ENCODE peak calls at places on chromosome 13, in nine cellular contexts. U is ecto neural progenitor cell; W is amygdala; G is HS-27A; R is lower lobe of right lung; T is activated CD4-positive, CD25-positive, alpha-beta regulatory T cell; B is amniotic stem cell; O is RPMI7951; X is NCI-H1092. Z is an unnamed sample.

GRCh38 chr13:41453620-41454019 is 3.7 kb upstream of the RGCC start:
- DNase-seq in U (no peak), W (no peak), G (no peak), R (no peak), T (no peak), B (no peak), O (no peak), X (no peak), Z (no peak)

GRCh38 chr13:95420501-95420900 is 119.2 kb upstream of the ABCC4 start:
- DNase-seq in U (no peak), W (no peak), G (no peak), R (no peak), T (no peak), B (no peak), O (no peak), X (no peak), Z (no peak)

GRCh38 chr13:89832827-89833226 is 1514.7 kb upstream of the MIR17HG start:
- DNase-seq in U (no peak), W (no peak), G (no peak), R (no peak), T (no peak), B (no peak), O (no peak), X (no peak), Z (no peak)

GRCh38 chr13:103539265-103539664 is 473.0 kb upstream of the SLC10A2 start:
- DNase-seq in U (peak; percentile 60), W (peak; percentile 0), G (no peak), R (no peak), T (no peak), B (no peak), O (no peak), X (peak; percentile 90), Z (no peak)

GRCh38 chr13:109568273-109568900 is 218.0 kb downstream of the IRS2 start:
- DNase-seq in U (no peak), W (no peak), G (no peak), R (no peak), T (no peak), B (no peak), O (no peak), X (no peak), Z (no peak)

GRCh38 chr13:50380905-50381304 is 365.7 kb downstream of the KCNRG start:
- DNase-seq in U (no peak), W (no peak), G (no peak), R (no peak), T (no peak), B (no peak), O (no peak), X (no peak), Z (no peak)

GRCh38 chr13:21934309-21934708 is 263.4 kb downstream of the FGF9 start:
- DNase-seq in U (no peak), W (no peak), G (no peak), R (no peak), T (no peak), B (no peak), O (no peak), X (peak; percentile 97), Z (no peak)

GRCh38 chr13:45412274-45413049 is 5.7 kb downstream of the SLC25A30 start:
- DNase-seq in U (no peak), W (no peak), G (no peak), R (no peak), T (no peak), B (no peak), O (no peak), X (no peak), Z (no peak)

GRCh38 chr13:76829572-76830327 is 56.5 kb downstream of the KCTD12 start:
- DNase-seq in U (no peak), W (no peak), G (no peak), R (no peak), T (no peak), B (no peak), O (no peak), X (no peak), Z (peak; percentile 82)

GRCh38 chr13:69579351-69579750 is 528.3 kb upstream of the ATXN8OS start:
- DNase-seq in U (no peak), W (no peak), G (no peak), R (no peak), T (no peak), B (no peak), O (no peak), X (no peak), Z (no peak)

GRCh38 chr13:86510792-86511191 is 711.6 kb upstream of the SLITRK6 start:
- DNase-seq in U (no peak), W (no peak), G (no peak), R (no peak), T (no peak), B (no peak), O (peak; percentile 2), X (no peak), Z (no peak)

GRCh38 chr13:60463787-60464186 is 66.8 kb downstream of the TDRD3 start:
- DNase-seq in U (no peak), W (no peak), G (no peak), R (no peak), T (no peak), B (no peak), O (peak; percentile 1), X (no peak), Z (no peak)

GRCh38 chr13:33918199-33918932 is 100.4 kb downstream of the RFC3 start:
- DNase-seq in U (no peak), W (no peak), G (no peak), R (no peak), T (no peak), B (peak; percentile 64), O (peak; percentile 75), X (no peak), Z (no peak)

GRCh38 chr13:106205871-106206270 is 329.6 kb downstream of the EFNB2 start:
- DNase-seq in U (no peak), W (no peak), G (no peak), R (no peak), T (no peak), B (no peak), O (no peak), X (no peak), Z (no peak)

GRCh38 chr13:103799028-103799427 is 732.8 kb upstream of the SLC10A2 start:
- DNase-seq in U (no peak), W (no peak), G (no peak), R (no peak), T (no peak), B (no peak), O (no peak), X (peak; percentile 20), Z (no peak)

GRCh38 chr13:45833663-45834062 is 17.9 kb downstream of the SIAH3 start:
- DNase-seq in U (no peak), W (no peak), G (peak; percentile 2), R (no peak), T (no peak), B (no peak), O (peak; percentile 88), X (no peak), Z (no peak)

GRCh38 chr13:66264976-66265375 is 965.2 kb downstream of the PCDH9 start:
- DNase-seq in U (no peak), W (no peak), G (no peak), R (no peak), T (no peak), B (no peak), O (no peak), X (no peak), Z (no peak)

GRCh38 chr13:33279414-33279813 is 6.1 kb downstream of the STARD13 start:
- DNase-seq in U (no peak), W (no peak), G (no peak), R (no peak), T (no peak), B (no peak), O (no peak), X (no peak), Z (no peak)

GRCh38 chr13:93473441-93474270 is 247.0 kb downstream of the GPC6 start:
- DNase-seq in U (no peak), W (no peak), G (no peak), R (no peak), T (no peak), B (no peak), O (no peak), X (no peak), Z (no peak)

GRCh38 chr13:111153977-111154332 is 38.8 kb downstream of the ARHGEF7 start:
- DNase-seq in U (no peak), W (no peak), G (peak; percentile 7), R (no peak), T (peak; percentile 48), B (peak; percentile 19), O (peak; percentile 45), X (no peak), Z (no peak)

GRCh38 chr13:88552966-88553365 is 881.8 kb downstream of the SLITRK5 start:
- DNase-seq in U (no peak), W (no peak), G (no peak), R (no peak), T (no peak), B (no peak), O (no peak), X (no peak), Z (no peak)

GRCh38 chr13:45137501-45137880 is 17.2 kb downstream of the GTF2F2 start:
- DNase-seq in U (no peak), W (no peak), G (no peak), R (no peak), T (no peak), B (no peak), O (no peak), X (no peak), Z (no peak)

GRCh38 chr13:25132021-25132420 is 36.1 kb downstream of the PABPC3 start:
- DNase-seq in U (no peak), W (no peak), G (no peak), R (no peak), T (no peak), B (no peak), O (no peak), X (no peak), Z (no peak)

GRCh38 chr13:18992791-18993190 is 188.8 kb downstream of the TUBA3C start:
- DNase-seq in U (no peak), W (no peak), G (no peak), R (no peak), T (no peak), B (no peak), O (no peak), X (no peak), Z (no peak)

GRCh38 chr13:51976890-51977289 is 34.4 kb downstream of the ATP7B start:
- DNase-seq in U (no peak), W (no peak), G (no peak), R (no peak), T (no peak), B (no peak), O (no peak), X (no peak), Z (no peak)

GRCh38 chr13:22030321-22030720 is 359.4 kb downstream of the FGF9 start:
- DNase-seq in U (no peak), W (no peak), G (no peak), R (no peak), T (no peak), B (no peak), O (no peak), X (no peak), Z (no peak)

GRCh38 chr13:24176351-24177101 is 16.0 kb downstream of the SPATA13 start:
- DNase-seq in U (no peak), W (no peak), G (no peak), R (no peak), T (no peak), B (no peak), O (no peak), X (no peak), Z (no peak)

GRCh38 chr13:91946498-91947070 is 548.2 kb downstream of the GPC5 start:
- DNase-seq in U (no peak), W (no peak), G (no peak), R (no peak), T (no peak), B (no peak), O (no peak), X (peak; percentile 68), Z (no peak)

GRCh38 chr13:104614746-104615145 is 1548.5 kb upstream of the SLC10A2 start:
- DNase-seq in U (no peak), W (no peak), G (no peak), R (no peak), T (no peak), B (no peak), O (no peak), X (no peak), Z (no peak)

GRCh38 chr13:45715351-45715750 is 13.2 kb downstream of the CBY2 start:
- DNase-seq in U (peak; percentile 32), W (no peak), G (no peak), R (no peak), T (no peak), B (no peak), O (no peak), X (no peak), Z (no peak)

GRCh38 chr13:51929699-51930098 is 67.9 kb downstream of the CCDC70 start:
- DNase-seq in U (no peak), W (no peak), G (no peak), R (no peak), T (no peak), B (no peak), O (no peak), X (no peak), Z (no peak)

Z was measured in kidney.